ENCODE peak calls at places on chromosomes 6 and 20, in five cellular contexts. T, G, L, N and C are unnamed samples.

GRCh38 chr20:25282796-25283195 is 34.9 kb downstream of the PYGB start:
- DNase-seq in T (no peak), L (no peak), N (no peak), G (no peak), C (no peak)

GRCh38 chr20:854601-855000 is 21.1 kb downstream of the FAM110A start:
- DNase-seq in T (no peak), L (no peak), G (no peak), N (no peak), C (no peak)

GRCh38 chr20:8170921-8171320 is 38.9 kb downstream of the PLCB1 start:
- DNase-seq in L (no peak), N (no peak), T (no peak), G (no peak), C (no peak)

GRCh38 chr6:70668499-70668812 is 773 bp downstream of the SMAP1 start:
- DNase-seq in N (peak; percentile 46), T (no peak), L (peak; percentile 41), G (no peak), C (peak; percentile 50)

GRCh38 chr6:168648730-168649129 is 207.7 kb downstream of the SMOC2 start:
- DNase-seq in N (no peak), G (no peak), L (no peak), T (no peak), C (no peak)

GRCh38 chr6:8084586-8084985 is 17.8 kb downstream of the EEF1E1 start:
- DNase-seq in G (peak; percentile 60), L (peak; percentile 4), T (no peak), N (peak; percentile 9), C (no peak)

GRCh38 chr6:123193298-123193697 is 197.3 kb downstream of the CLVS2 start:
- DNase-seq in G (no peak), T (no peak), L (no peak), N (no peak), C (no peak)

GRCh38 chr20:42190084-42190483 is 571.9 kb upstream of the CHD6 start:
- DNase-seq in L (no peak), T (no peak), G (no peak), N (no peak), C (no peak)

GRCh38 chr6:90516074-90516660 is 70.7 kb downstream of the MAP3K7 start:
- DNase-seq in N (no peak), T (no peak), G (no peak), L (no peak), C (no peak)

GRCh38 chr6:142378138-142378875 is 76.5 kb downstream of the ADGRG6 start:
- DNase-seq in N (no peak), L (peak; percentile 87), T (no peak), G (peak; percentile 62), C (peak; percentile 93)

GRCh38 chr20:59448828-59449444 is 148.5 kb downstream of the EDN3 start:
- DNase-seq in L (no peak), T (no peak), N (no peak), G (no peak), C (no peak)

GRCh38 chr6:105859441-105859840 is 226.7 kb upstream of the PRDM1 start:
- DNase-seq in T (no peak), G (no peak), L (no peak), N (no peak), C (no peak)

GRCh38 chr6:11241793-11242201 is 9.3 kb upstream of the NEDD9 start:
- DNase-seq in L (no peak), G (peak; percentile 59), N (peak; percentile 17), T (no peak), C (no peak)

GRCh38 chr6:132382630-132383175 is 18.6 kb downstream of the MOXD1 start:
- DNase-seq in N (no peak), T (no peak), L (no peak), G (no peak), C (no peak)

GRCh38 chr20:41047975-41048305 is 19.3 kb downstream of the TOP1 start:
- DNase-seq in N (peak; percentile 42), T (no peak), L (peak; percentile 35), G (peak; percentile 58), C (peak; percentile 39)

GRCh38 chr20:25003002-25003401 is 10.5 kb upstream of the APMAP start:
- DNase-seq in T (no peak), G (no peak), N (no peak), L (no peak), C (no peak)

GRCh38 chr20:47318596-47319516 is 37.6 kb downstream of the ZMYND8 start:
- DNase-seq in N (peak; percentile 76), L (peak; percentile 53), T (no peak), G (peak; percentile 80), C (peak; percentile 69)

GRCh38 chr6:36678488-36679042 is at the start of gene CDKN1A:
- DNase-seq in G (peak; percentile 89), N (peak; percentile 93), T (peak; percentile 47), L (peak; percentile 69), C (peak; percentile 90)

GRCh38 chr20:18032977-18033892 is 24.5 kb downstream of the OVOL2 start:
- DNase-seq in L (peak; percentile 29), N (no peak), G (no peak), T (no peak), C (no peak)

GRCh38 chr6:18327621-18328548 is 59.3 kb upstream of the RNF144B start:
- DNase-seq in T (no peak), G (no peak), L (no peak), N (no peak), C (no peak)

GRCh38 chr20:9912858-9913434 is 74.1 kb upstream of the PAK5 start:
- DNase-seq in L (peak; percentile 55), T (no peak), N (peak; percentile 65), G (peak; percentile 51), C (peak; percentile 56)

GRCh38 chr6:43964659-43965570 is 162.3 kb downstream of the MRPL14 start:
- DNase-seq in L (no peak), G (no peak), N (no peak), T (no peak), C (no peak)

GRCh38 chr6:16712250-16712930 is 48.9 kb downstream of the ATXN1 start:
- DNase-seq in G (peak; percentile 25), L (peak; percentile 40), N (no peak), T (no peak), C (no peak)

GRCh38 chr6:22980446-22980845 is 411.1 kb downstream of the HDGFL1 start:
- DNase-seq in G (peak; percentile 80), N (no peak), L (peak; percentile 48), T (no peak), C (peak; percentile 30)

GRCh38 chr6:57021086-57021720 is 25.3 kb upstream of the KIAA1586 start:
- DNase-seq in G (peak; percentile 66), N (peak; percentile 63), L (peak; percentile 35), T (no peak), C (peak; percentile 42)